ENCODE peak calls at places on chromosomes 2 and 18, in seven cellular contexts. J is fibroblast of lung, D is DND-41, Y is GM12878, U is mammary epithelial cell, I is HCT116, T is Karpas-422. R is an unnamed sample.

GRCh38 chr2:45571940-45572339 is 39.1 kb downstream of the SRBD1 start:
- DNase-seq in Y (no peak), D (no peak), I (no peak), T (no peak), J (no peak), U (no peak), R (no peak)

GRCh38 chr2:120919771-120920437 is 184.2 kb downstream of the GLI2 start:
- DNase-seq in Y (no peak), D (no peak), T (no peak), I (no peak), U (no peak), J (peak; percentile 87), R (no peak)

GRCh38 chr2:224638338-224638823 is 53.2 kb upstream of the CUL3 start:
- DNase-seq in U (no peak), Y (peak; percentile 55), D (no peak), T (peak; percentile 44), J (peak; percentile 29), I (no peak), R (no peak)

GRCh38 chr2:120825370-120826259 is 89.9 kb downstream of the GLI2 start:
- DNase-seq in D (no peak), T (no peak), U (peak; percentile 14), I (no peak), J (peak; percentile 70), Y (no peak), R (no peak)

GRCh38 chr2:188181439-188181838 is 110.2 kb upstream of the GULP1 start:
- DNase-seq in T (no peak), Y (no peak), I (no peak), J (no peak), U (peak; percentile 53), D (no peak), R (no peak)

GRCh38 chr2:36672199-36672598 is 24.3 kb upstream of the VIT start:
- DNase-seq in U (peak; percentile 20), Y (no peak), I (peak; percentile 32), T (peak; percentile 55), J (peak; percentile 53), D (no peak), R (peak; percentile 33)

GRCh38 chr18:26617151-26617554 is 68.8 kb upstream of the KCTD1 start:
- DNase-seq in I (peak; percentile 47), Y (no peak), T (no peak), J (peak; percentile 97), D (no peak), U (peak; percentile 93), R (no peak)

GRCh38 chr2:14572588-14573089 is 59.9 kb upstream of the LRATD1 start:
- DNase-seq in T (no peak), J (no peak), D (no peak), Y (no peak), I (no peak), U (no peak), R (no peak)

GRCh38 chr2:191013617-191013875 is 425 bp downstream of the STAT1 start:
- DNase-seq in J (no peak), T (no peak), U (no peak), I (no peak), Y (no peak), D (peak; percentile 30), R (peak; percentile 11)

GRCh38 chr2:200329798-200330197 is 23.3 kb downstream of the SPATS2L start:
- DNase-seq in Y (no peak), J (no peak), I (no peak), T (no peak), D (no peak), U (no peak), R (no peak)

GRCh38 chr2:207223051-207223450 is 57.3 kb upstream of the KLF7 start:
- DNase-seq in D (no peak), J (peak; percentile 83), Y (peak; percentile 41), T (no peak), U (peak; percentile 43), I (no peak), R (no peak)

GRCh38 chr2:43169987-43170732 is 56.2 kb downstream of the ZFP36L2 start:
- DNase-seq in U (no peak), T (peak; percentile 82), Y (no peak), D (peak; percentile 73), J (no peak), I (no peak), R (peak; percentile 60)

GRCh38 chr18:12726774-12727550 is 24.1 kb downstream of the PSMG2 start:
- DNase-seq in J (peak; percentile 51), U (peak; percentile 54), Y (no peak), T (peak; percentile 88), D (peak; percentile 73), I (peak; percentile 49), R (peak; percentile 63)

GRCh38 chr18:9792565-9793226 is 84.6 kb downstream of the RAB31 start:
- DNase-seq in T (peak; percentile 80), Y (no peak), D (peak; percentile 46), I (no peak), U (no peak), J (no peak), R (peak; percentile 13)

GRCh38 chr2:27627963-27628766 is 647 bp downstream of the CCDC121 start:
- DNase-seq in U (peak; percentile 96), T (no peak), Y (no peak), I (peak; percentile 18), D (no peak), J (peak; percentile 99), R (no peak)

GRCh38 chr2:170817247-170817998 is 736 bp downstream of the GAD1 start:
- DNase-seq in Y (no peak), U (peak; percentile 65), T (no peak), J (peak; percentile 39), I (no peak), D (no peak), R (no peak)

GRCh38 chr2:64998658-64999061 is 9.5 kb downstream of the SLC1A4 start:
- DNase-seq in D (no peak), U (no peak), J (peak; percentile 73), T (no peak), Y (no peak), I (no peak), R (no peak)

GRCh38 chr2:137837830-137838229 is 126.4 kb upstream of the HNMT start:
- DNase-seq in Y (no peak), U (no peak), I (no peak), T (no peak), J (no peak), D (no peak), R (peak; percentile 0)

GRCh38 chr2:179410552-179411356 is 146.1 kb upstream of the SESTD1 start:
- DNase-seq in D (peak; percentile 40), J (peak; percentile 43), T (peak; percentile 84), I (peak; percentile 60), Y (no peak), U (peak; percentile 48), R (peak; percentile 68)

GRCh38 chr2:9268310-9269081 is 61.9 kb downstream of the ASAP2 start:
- DNase-seq in T (no peak), U (no peak), I (no peak), J (no peak), D (no peak), Y (no peak), R (no peak)
- H3K79me2 ChIP-seq in T (no peaks in the 10 kb centered on the region), U (peaks cover 96% of the 10 kb centered on the region), I (peaks cover 16% of the 10 kb centered on the region), J (peaks cover 35% of the 10 kb centered on the region), D (peaks cover 10% of the 10 kb centered on the region), Y (no peaks in the 10 kb centered on the region), R (no peaks in the 10 kb centered on the region)

GRCh38 chr2:112242384-112242783 is 12.5 kb downstream of the ZC3H8 start:
- DNase-seq in Y (no peak), U (no peak), T (no peak), D (no peak), I (no peak), J (no peak), R (no peak)

GRCh38 chr2:112239862-112240261 is 15.0 kb downstream of the ZC3H8 start:
- DNase-seq in J (no peak), Y (no peak), T (no peak), I (no peak), U (no peak), D (no peak), R (no peak)

GRCh38 chr2:112244854-112245253 is 10.0 kb downstream of the ZC3H8 start:
- DNase-seq in D (no peak), J (no peak), T (no peak), I (no peak), U (no peak), Y (no peak), R (no peak)

DNA sequence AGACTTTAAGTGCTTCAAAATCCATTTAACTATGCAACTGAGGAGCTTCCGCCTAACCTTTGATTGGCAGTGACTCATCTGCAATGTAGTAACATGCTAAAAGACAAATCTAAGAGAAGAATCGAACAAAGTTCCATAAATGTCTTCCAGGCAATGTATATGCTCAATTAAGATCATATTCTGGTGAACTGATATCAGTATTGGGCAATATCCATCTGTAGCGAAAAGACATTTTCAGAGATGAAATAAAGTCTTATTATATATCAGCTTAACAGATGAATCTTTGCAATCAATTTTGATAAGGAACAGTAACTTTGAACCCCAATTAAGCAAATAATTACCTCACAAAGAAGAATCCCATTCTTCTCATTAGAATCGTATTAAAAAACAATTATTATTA is 11.6 kb downstream of the ZC3H8 start:
- DNase-seq in J (no peak), D (no peak), T (no peak), I (no peak), U (no peak), Y (no peak), R (no peak)
- H3K36me3 ChIP-seq in J (no peaks in the 10 kb centered on the region), D (peaks cover 67% of the 10 kb centered on the region), T (peaks cover 24% of the 10 kb centered on the region), I (peaks cover 6% of the 10 kb centered on the region), U (peaks cover 6% of the 10 kb centered on the region), Y (no peaks in the 10 kb centered on the region), R (no peaks in the 10 kb centered on the region)

DNA sequence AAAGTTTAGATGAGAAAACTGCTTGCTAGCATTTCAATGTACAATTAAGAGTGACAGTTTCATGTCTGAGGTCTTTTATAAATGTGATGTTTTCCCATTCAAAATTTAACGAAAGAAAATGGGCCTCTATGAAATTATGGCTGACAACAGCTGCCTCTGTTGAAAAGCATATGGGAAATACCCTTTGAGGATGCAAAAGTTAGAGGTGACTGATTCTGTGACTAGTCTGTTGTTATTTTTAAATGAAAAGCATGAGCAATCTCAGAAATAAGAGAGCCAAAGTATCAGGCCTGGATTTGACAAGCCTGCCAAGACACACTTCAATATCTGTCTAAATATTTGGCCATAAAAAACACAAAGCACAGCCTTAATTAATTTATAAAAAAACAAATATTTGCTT is 580.8 kb downstream of the ERBB4 start:
- DNase-seq in Y (peak; percentile 17), D (no peak), T (no peak), I (no peak), U (no peak), J (no peak), R (peak; percentile 64)
- H3K27me3 ChIP-seq in Y (no peaks in the 10 kb centered on the region), D (no peaks in the 10 kb centered on the region), T (no peaks in the 10 kb centered on the region), I (no peaks in the 10 kb centered on the region), U (no peaks in the 10 kb centered on the region), J (no peaks in the 10 kb centered on the region), R (no peaks in the 10 kb centered on the region)

DNA sequence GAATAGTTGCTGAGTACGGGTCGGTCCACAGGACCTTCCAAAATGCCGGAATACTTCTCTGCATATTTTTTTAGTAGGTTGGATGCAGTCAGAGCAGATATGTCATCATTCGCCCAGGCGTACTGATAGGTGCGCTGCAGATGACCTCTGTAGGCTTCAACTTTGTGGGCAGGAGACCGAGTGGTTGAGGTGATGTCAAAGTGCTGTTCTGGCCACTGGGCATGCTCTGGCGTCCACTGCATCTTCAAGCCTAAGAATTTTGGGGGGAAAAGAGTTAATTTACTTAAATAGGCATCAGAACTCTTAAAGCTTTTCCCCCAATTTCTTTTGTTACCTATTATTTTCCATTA is 124.3 kb downstream of the FIGN start:
- DNase-seq in Y (no peak), I (no peak), D (no peak), T (no peak), J (no peak), U (no peak), R (no peak)
- H3K79me2 ChIP-seq in Y (no peaks in the 10 kb centered on the region), I (no peaks in the 10 kb centered on the region), D (no peaks in the 10 kb centered on the region), T (no peaks in the 10 kb centered on the region), J (no peaks in the 10 kb centered on the region), U (no peaks in the 10 kb centered on the region), R (no peaks in the 10 kb centered on the region)